ENCODE peak calls at places on chromosome 9, in nine cellular contexts. One of them, this sample, is unnamed.

GRCh38 chr9:95725045-95725444 is 150.4 kb upstream of the ERCC6L2 start:
- DNase-seq in skeletal muscle cell: no peak
- DNase-seq in iris pigment epithelial cell: no peak
- DNase-seq in cardiac muscle cell: no peak
- DNase-seq in stimulated activated CD4-positive, alpha-beta T cell treated with anti-CD3 and anti-CD28 coated beads, Interleukin-1b, Interleukin-23, amount 100 ng/mL, for 24 hours: no peak
- DNase-seq in LoVo: no peak
- DNase-seq in caudate nucleus: no peak
- DNase-seq in fibroblast of mammary gland: no peak
- DNase-seq in ureter: no peak
- DNase-seq in this sample: no peak

GRCh38 chr9:90838098-90838497 is 36.5 kb downstream of the SYK start:
- DNase-seq in skeletal muscle cell: no peak
- DNase-seq in ureter: peak
- DNase-seq in LoVo: no peak
- DNase-seq in iris pigment epithelial cell: no peak
- DNase-seq in stimulated activated CD4-positive, alpha-beta T cell treated with anti-CD3 and anti-CD28 coated beads, Interleukin-1b, Interleukin-23, amount 100 ng/mL, for 24 hours: no peak
- DNase-seq in fibroblast of mammary gland: no peak
- DNase-seq in cardiac muscle cell: no peak
- DNase-seq in caudate nucleus: no peak
- DNase-seq in this sample: no peak

GRCh38 chr9:126629007-126629674 is 15.4 kb downstream of the LMX1B start:
- DNase-seq in cardiac muscle cell: no peak
- DNase-seq in LoVo: no peak
- DNase-seq in ureter: no peak
- DNase-seq in stimulated activated CD4-positive, alpha-beta T cell treated with anti-CD3 and anti-CD28 coated beads, Interleukin-1b, Interleukin-23, amount 100 ng/mL, for 24 hours: no peak
- DNase-seq in caudate nucleus: no peak
- DNase-seq in iris pigment epithelial cell: no peak
- DNase-seq in fibroblast of mammary gland: no peak
- DNase-seq in skeletal muscle cell: no peak
- DNase-seq in this sample: no peak

GRCh38 chr9:138051586-138052321 is 174.2 kb downstream of the CACNA1B start:
- DNase-seq in LoVo: no peak
- DNase-seq in ureter: peak
- DNase-seq in stimulated activated CD4-positive, alpha-beta T cell treated with anti-CD3 and anti-CD28 coated beads, Interleukin-1b, Interleukin-23, amount 100 ng/mL, for 24 hours: no peak
- DNase-seq in iris pigment epithelial cell: no peak
- DNase-seq in caudate nucleus: no peak
- DNase-seq in cardiac muscle cell: no peak
- DNase-seq in fibroblast of mammary gland: no peak
- DNase-seq in skeletal muscle cell: no peak
- DNase-seq in this sample: no peak

GRCh38 chr9:82410306-82410705 is 421.7 kb downstream of the SPATA31D1 start:
- DNase-seq in cardiac muscle cell: no peak
- DNase-seq in LoVo: no peak
- DNase-seq in fibroblast of mammary gland: peak
- DNase-seq in stimulated activated CD4-positive, alpha-beta T cell treated with anti-CD3 and anti-CD28 coated beads, Interleukin-1b, Interleukin-23, amount 100 ng/mL, for 24 hours: no peak
- DNase-seq in ureter: no peak
- DNase-seq in caudate nucleus: no peak
- DNase-seq in iris pigment epithelial cell: peak
- DNase-seq in skeletal muscle cell: no peak
- DNase-seq in this sample: no peak

GRCh38 chr9:116372081-116372673 is 218.6 kb downstream of the PAPPA start:
- DNase-seq in ureter: no peak
- DNase-seq in stimulated activated CD4-positive, alpha-beta T cell treated with anti-CD3 and anti-CD28 coated beads, Interleukin-1b, Interleukin-23, amount 100 ng/mL, for 24 hours: no peak
- DNase-seq in caudate nucleus: no peak
- DNase-seq in iris pigment epithelial cell: no peak
- DNase-seq in LoVo: no peak
- DNase-seq in fibroblast of mammary gland: no peak
- DNase-seq in skeletal muscle cell: no peak
- DNase-seq in cardiac muscle cell: no peak
- DNase-seq in this sample: no peak

GRCh38 chr9:92489209-92489608 is 6.9 kb upstream of the ASPN start:
- DNase-seq in ureter: no peak
- DNase-seq in LoVo: no peak
- DNase-seq in caudate nucleus: no peak
- DNase-seq in stimulated activated CD4-positive, alpha-beta T cell treated with anti-CD3 and anti-CD28 coated beads, Interleukin-1b, Interleukin-23, amount 100 ng/mL, for 24 hours: no peak
- DNase-seq in fibroblast of mammary gland: peak
- DNase-seq in cardiac muscle cell: no peak
- DNase-seq in iris pigment epithelial cell: peak
- DNase-seq in skeletal muscle cell: no peak
- DNase-seq in this sample: no peak

GRCh38 chr9:86965627-86966395 is 18.5 kb upstream of the GAS1 start:
- DNase-seq in cardiac muscle cell: no peak
- DNase-seq in fibroblast of mammary gland: peak
- DNase-seq in LoVo: no peak
- DNase-seq in ureter: no peak
- DNase-seq in stimulated activated CD4-positive, alpha-beta T cell treated with anti-CD3 and anti-CD28 coated beads, Interleukin-1b, Interleukin-23, amount 100 ng/mL, for 24 hours: no peak
- DNase-seq in caudate nucleus: no peak
- DNase-seq in skeletal muscle cell: no peak
- DNase-seq in iris pigment epithelial cell: peak
- DNase-seq in this sample: no peak

GRCh38 chr9:136117291-136118060 is 1.2 kb downstream of the TMEM250 start:
- DNase-seq in iris pigment epithelial cell: no peak
- DNase-seq in cardiac muscle cell: no peak
- DNase-seq in skeletal muscle cell: no peak
- DNase-seq in fibroblast of mammary gland: no peak
- DNase-seq in LoVo: no peak
- DNase-seq in caudate nucleus: no peak
- DNase-seq in stimulated activated CD4-positive, alpha-beta T cell treated with anti-CD3 and anti-CD28 coated beads, Interleukin-1b, Interleukin-23, amount 100 ng/mL, for 24 hours: no peak
- DNase-seq in ureter: no peak
- DNase-seq in this sample: no peak

GRCh38 chr9:121989010-121989409 is 104.1 kb downstream of the TTLL11 start:
- DNase-seq in ureter: no peak
- DNase-seq in caudate nucleus: no peak
- DNase-seq in iris pigment epithelial cell: peak
- DNase-seq in stimulated activated CD4-positive, alpha-beta T cell treated with anti-CD3 and anti-CD28 coated beads, Interleukin-1b, Interleukin-23, amount 100 ng/mL, for 24 hours: no peak
- DNase-seq in skeletal muscle cell: no peak
- DNase-seq in cardiac muscle cell: peak
- DNase-seq in LoVo: no peak
- DNase-seq in fibroblast of mammary gland: no peak
- DNase-seq in this sample: no peak

GRCh38 chr9:128568470-128569083 is 16.2 kb downstream of the SPTAN1 start:
- DNase-seq in fibroblast of mammary gland: peak
- DNase-seq in cardiac muscle cell: no peak
- DNase-seq in stimulated activated CD4-positive, alpha-beta T cell treated with anti-CD3 and anti-CD28 coated beads, Interleukin-1b, Interleukin-23, amount 100 ng/mL, for 24 hours: no peak
- DNase-seq in ureter: no peak
- DNase-seq in LoVo: no peak
- DNase-seq in skeletal muscle cell: no peak
- DNase-seq in iris pigment epithelial cell: peak
- DNase-seq in caudate nucleus: no peak
- DNase-seq in this sample: no peak

GRCh38 chr9:137224850-137225694 is at the start of gene CYSRT1:
- DNase-seq in stimulated activated CD4-positive, alpha-beta T cell treated with anti-CD3 and anti-CD28 coated beads, Interleukin-1b, Interleukin-23, amount 100 ng/mL, for 24 hours: no peak
- DNase-seq in iris pigment epithelial cell: no peak
- DNase-seq in caudate nucleus: no peak
- DNase-seq in skeletal muscle cell: no peak
- DNase-seq in ureter: no peak
- DNase-seq in cardiac muscle cell: no peak
- DNase-seq in LoVo: peak
- DNase-seq in fibroblast of mammary gland: no peak
- DNase-seq in this sample: no peak

GRCh38 chr9:93126825-93127368 is 7.2 kb downstream of the NINJ1 start:
- DNase-seq in iris pigment epithelial cell: no peak
- DNase-seq in LoVo: no peak
- DNase-seq in ureter: peak
- DNase-seq in fibroblast of mammary gland: no peak
- DNase-seq in stimulated activated CD4-positive, alpha-beta T cell treated with anti-CD3 and anti-CD28 coated beads, Interleukin-1b, Interleukin-23, amount 100 ng/mL, for 24 hours: no peak
- DNase-seq in caudate nucleus: no peak
- DNase-seq in cardiac muscle cell: peak
- DNase-seq in skeletal muscle cell: no peak
- DNase-seq in this sample: no peak

GRCh38 chr9:69389437-69389995 is 64.5 kb downstream of the ENTREP1 start:
- DNase-seq in LoVo: no peak
- DNase-seq in ureter: no peak
- DNase-seq in stimulated activated CD4-positive, alpha-beta T cell treated with anti-CD3 and anti-CD28 coated beads, Interleukin-1b, Interleukin-23, amount 100 ng/mL, for 24 hours: no peak
- DNase-seq in iris pigment epithelial cell: no peak
- DNase-seq in caudate nucleus: no peak
- DNase-seq in fibroblast of mammary gland: no peak
- DNase-seq in cardiac muscle cell: peak
- DNase-seq in skeletal muscle cell: no peak
- DNase-seq in this sample: peak

GRCh38 chr9:70561805-70562395 is 147.4 kb upstream of the KLF9 start:
- DNase-seq in skeletal muscle cell: no peak
- DNase-seq in fibroblast of mammary gland: peak
- DNase-seq in LoVo: no peak
- DNase-seq in stimulated activated CD4-positive, alpha-beta T cell treated with anti-CD3 and anti-CD28 coated beads, Interleukin-1b, Interleukin-23, amount 100 ng/mL, for 24 hours: no peak
- DNase-seq in ureter: no peak
- DNase-seq in iris pigment epithelial cell: peak
- DNase-seq in cardiac muscle cell: no peak
- DNase-seq in caudate nucleus: no peak
- DNase-seq in this sample: no peak

GRCh38 chr9:122159925-122160246 is 178 bp downstream of the MORN5 start:
- DNase-seq in stimulated activated CD4-positive, alpha-beta T cell treated with anti-CD3 and anti-CD28 coated beads, Interleukin-1b, Interleukin-23, amount 100 ng/mL, for 24 hours: no peak
- DNase-seq in skeletal muscle cell: no peak
- DNase-seq in iris pigment epithelial cell: no peak
- DNase-seq in ureter: no peak
- DNase-seq in cardiac muscle cell: no peak
- DNase-seq in fibroblast of mammary gland: no peak
- DNase-seq in LoVo: no peak
- DNase-seq in caudate nucleus: no peak
- DNase-seq in this sample: no peak

GRCh38 chr9:87725900-87726709 is at the start of gene CTSL:
- DNase-seq in skeletal muscle cell: peak
- DNase-seq in iris pigment epithelial cell: peak
- DNase-seq in LoVo: peak
- DNase-seq in stimulated activated CD4-positive, alpha-beta T cell treated with anti-CD3 and anti-CD28 coated beads, Interleukin-1b, Interleukin-23, amount 100 ng/mL, for 24 hours: peak
- DNase-seq in caudate nucleus: peak
- DNase-seq in cardiac muscle cell: peak
- DNase-seq in fibroblast of mammary gland: peak
- DNase-seq in ureter: peak
- DNase-seq in this sample: no peak

GRCh38 chr9:16028516-16028915 is 475.7 kb downstream of the CCDC171 start:
- DNase-seq in iris pigment epithelial cell: no peak
- DNase-seq in stimulated activated CD4-positive, alpha-beta T cell treated with anti-CD3 and anti-CD28 coated beads, Interleukin-1b, Interleukin-23, amount 100 ng/mL, for 24 hours: no peak
- DNase-seq in LoVo: no peak
- DNase-seq in fibroblast of mammary gland: peak
- DNase-seq in ureter: no peak
- DNase-seq in skeletal muscle cell: no peak
- DNase-seq in caudate nucleus: no peak
- DNase-seq in cardiac muscle cell: no peak
- DNase-seq in this sample: no peak

GRCh38 chr9:385818-386398 is 171.2 kb downstream of the DOCK8 start:
- DNase-seq in iris pigment epithelial cell: peak
- DNase-seq in ureter: peak
- DNase-seq in caudate nucleus: peak
- DNase-seq in skeletal muscle cell: no peak
- DNase-seq in LoVo: peak
- DNase-seq in stimulated activated CD4-positive, alpha-beta T cell treated with anti-CD3 and anti-CD28 coated beads, Interleukin-1b, Interleukin-23, amount 100 ng/mL, for 24 hours: no peak
- DNase-seq in fibroblast of mammary gland: peak
- DNase-seq in cardiac muscle cell: peak
- DNase-seq in this sample: peak

GRCh38 chr9:88197781-88198345 is 59.6 kb upstream of the SPATA31C2 start:
- DNase-seq in skeletal muscle cell: peak
- DNase-seq in ureter: no peak
- DNase-seq in cardiac muscle cell: no peak
- DNase-seq in caudate nucleus: no peak
- DNase-seq in stimulated activated CD4-positive, alpha-beta T cell treated with anti-CD3 and anti-CD28 coated beads, Interleukin-1b, Interleukin-23, amount 100 ng/mL, for 24 hours: no peak
- DNase-seq in LoVo: peak
- DNase-seq in fibroblast of mammary gland: peak
- DNase-seq in iris pigment epithelial cell: peak
- DNase-seq in this sample: no peak

GRCh38 chr9:107273634-107274033 is 9.4 kb upstream of the RAD23B start:
- DNase-seq in cardiac muscle cell: no peak
- DNase-seq in ureter: no peak
- DNase-seq in caudate nucleus: no peak
- DNase-seq in fibroblast of mammary gland: no peak
- DNase-seq in iris pigment epithelial cell: no peak
- DNase-seq in skeletal muscle cell: no peak
- DNase-seq in LoVo: no peak
- DNase-seq in stimulated activated CD4-positive, alpha-beta T cell treated with anti-CD3 and anti-CD28 coated beads, Interleukin-1b, Interleukin-23, amount 100 ng/mL, for 24 hours: no peak
- DNase-seq in this sample: no peak

GRCh38 chr9:112699230-112699629 is 18.7 kb downstream of the INIP start:
- DNase-seq in cardiac muscle cell: no peak
- DNase-seq in iris pigment epithelial cell: no peak
- DNase-seq in skeletal muscle cell: no peak
- DNase-seq in ureter: no peak
- DNase-seq in caudate nucleus: no peak
- DNase-seq in LoVo: no peak
- DNase-seq in fibroblast of mammary gland: no peak
- DNase-seq in stimulated activated CD4-positive, alpha-beta T cell treated with anti-CD3 and anti-CD28 coated beads, Interleukin-1b, Interleukin-23, amount 100 ng/mL, for 24 hours: no peak
- DNase-seq in this sample: no peak

GRCh38 chr9:104177003-104177611 is 83.0 kb downstream of the SMC2 start:
- DNase-seq in caudate nucleus: no peak
- DNase-seq in fibroblast of mammary gland: peak
- DNase-seq in stimulated activated CD4-positive, alpha-beta T cell treated with anti-CD3 and anti-CD28 coated beads, Interleukin-1b, Interleukin-23, amount 100 ng/mL, for 24 hours: no peak
- DNase-seq in iris pigment epithelial cell: peak
- DNase-seq in LoVo: peak
- DNase-seq in ureter: no peak
- DNase-seq in cardiac muscle cell: peak
- DNase-seq in skeletal muscle cell: no peak
- DNase-seq in this sample: peak

GRCh38 chr9:137065336-137065967 is 4.9 kb downstream of the SAPCD2 start:
- DNase-seq in skeletal muscle cell: no peak
- DNase-seq in caudate nucleus: no peak
- DNase-seq in fibroblast of mammary gland: no peak
- DNase-seq in cardiac muscle cell: no peak
- DNase-seq in iris pigment epithelial cell: no peak
- DNase-seq in ureter: no peak
- DNase-seq in stimulated activated CD4-positive, alpha-beta T cell treated with anti-CD3 and anti-CD28 coated beads, Interleukin-1b, Interleukin-23, amount 100 ng/mL, for 24 hours: no peak
- DNase-seq in LoVo: no peak
- DNase-seq in this sample: no peak

GRCh38 chr9:114396558-114397218 is 8.9 kb upstream of the AKNA start:
- DNase-seq in cardiac muscle cell: no peak
- DNase-seq in fibroblast of mammary gland: peak
- DNase-seq in stimulated activated CD4-positive, alpha-beta T cell treated with anti-CD3 and anti-CD28 coated beads, Interleukin-1b, Interleukin-23, amount 100 ng/mL, for 24 hours: no peak
- DNase-seq in iris pigment epithelial cell: no peak
- DNase-seq in LoVo: no peak
- DNase-seq in caudate nucleus: no peak
- DNase-seq in skeletal muscle cell: peak
- DNase-seq in ureter: no peak
- DNase-seq in this sample: no peak

GRCh38 chr9:89436326-89436725 is 61.6 kb downstream of the SEMA4D start:
- DNase-seq in stimulated activated CD4-positive, alpha-beta T cell treated with anti-CD3 and anti-CD28 coated beads, Interleukin-1b, Interleukin-23, amount 100 ng/mL, for 24 hours: no peak
- DNase-seq in iris pigment epithelial cell: no peak
- DNase-seq in LoVo: no peak
- DNase-seq in skeletal muscle cell: no peak
- DNase-seq in ureter: no peak
- DNase-seq in caudate nucleus: peak
- DNase-seq in cardiac muscle cell: no peak
- DNase-seq in fibroblast of mammary gland: no peak
- DNase-seq in this sample: no peak

This sample was measured in DMS153.